ENCODE peak calls at places on chromosomes 5 and 9, in six cellular contexts. V is NCI-H1092; J is T47D; N is globus pallidus; Q is NCI-H524; O is Jurkat, Clone E6-1. M is an unnamed sample.

GRCh38 chr5:74942622-74943286 is 76.6 kb upstream of the FAM169A start:
- DNase-seq in V (no peak), J (no peak), N (no peak), Q (no peak), O (no peak), M (no peak)

GRCh38 chr5:73274870-73275756 is 102.1 kb downstream of the TMEM174 start:
- DNase-seq in V (peak), J (peak), N (peak), Q (peak), O (no peak), M (no peak)

GRCh38 chr9:92486371-92486770 is 4.1 kb upstream of the ASPN start:
- DNase-seq in V (no peak), J (no peak), N (no peak), Q (no peak), O (no peak), M (no peak)

GRCh38 chr5:154830219-154830595 is 20.2 kb downstream of the FAXDC2 start:
- DNase-seq in V (no peak), J (no peak), N (no peak), Q (no peak), O (no peak), M (no peak)

GRCh38 chr9:3330792-3331420 is 194.9 kb downstream of the RFX3 start:
- DNase-seq in V (no peak), J (no peak), N (no peak), Q (no peak), O (no peak), M (no peak)

GRCh38 chr9:17900604-17901003 is 321.7 kb downstream of the SH3GL2 start:
- DNase-seq in V (no peak), J (no peak), N (no peak), Q (no peak), O (no peak), M (no peak)

GRCh38 chr5:143585970-143586369 is 182.5 kb upstream of the NR3C1 start:
- DNase-seq in V (no peak), J (no peak), N (no peak), Q (no peak), O (no peak), M (no peak)

GRCh38 chr5:152092580-152092979 is 167.9 kb upstream of the GLRA1 start:
- DNase-seq in V (no peak), J (no peak), N (no peak), Q (no peak), O (no peak), M (no peak)

GRCh38 chr9:99822596-99823391 is 1.1 kb downstream of the NR4A3 start:
- DNase-seq in V (peak), J (peak), N (peak), Q (peak), O (no peak), M (peak)

GRCh38 chr9:37174247-37174646 is 53.9 kb downstream of the ZCCHC7 start:
- DNase-seq in V (no peak), J (no peak), N (no peak), Q (no peak), O (no peak), M (no peak)

GRCh38 chr9:4506490-4506889 is 16.2 kb downstream of the SLC1A1 start:
- DNase-seq in V (no peak), J (no peak), N (no peak), Q (no peak), O (no peak), M (no peak)

GRCh38 chr9:762217-762616 is 79.3 kb upstream of the DMRT1 start:
- DNase-seq in V (no peak), J (no peak), N (no peak), Q (no peak), O (no peak), M (no peak)

GRCh38 chr9:115717711-115718173 is 435.8 kb upstream of the PAPPA start:
- DNase-seq in V (no peak), J (no peak), N (no peak), Q (no peak), O (no peak), M (no peak)

GRCh38 chr9:129185991-129186390 is 7.9 kb upstream of the IER5L start:
- DNase-seq in V (no peak), J (no peak), N (no peak), Q (no peak), O (no peak), M (no peak)

GRCh38 chr9:134059188-134059641 is 8.6 kb downstream of the BRD3 start:
- DNase-seq in V (no peak), J (no peak), N (no peak), Q (no peak), O (no peak), M (no peak)

GRCh38 chr5:179875741-179876667 is 17.4 kb upstream of the MRNIP start:
- DNase-seq in V (no peak), J (no peak), N (no peak), Q (no peak), O (no peak), M (no peak)

GRCh38 chr5:147303251-147303650 is 68.4 kb downstream of the STK32A start:
- DNase-seq in V (no peak), J (no peak), N (no peak), Q (no peak), O (no peak), M (no peak)

GRCh38 chr5:78889759-78890158 is 95.4 kb downstream of the ARSB start:
- DNase-seq in V (no peak), J (no peak), N (no peak), Q (no peak), O (no peak), M (no peak)

GRCh38 chr9:81535542-81536241 is 153.7 kb downstream of the TLE1 start:
- DNase-seq in V (no peak), J (peak), N (no peak), Q (no peak), O (no peak), M (no peak)

GRCh38 chr5:33903118-33903517 is 11.3 kb upstream of the ADAMTS12 start:
- DNase-seq in V (no peak), J (no peak), N (no peak), Q (no peak), O (no peak), M (no peak)

GRCh38 chr5:67032921-67033664 is 163.5 kb downstream of the CD180 start:
- DNase-seq in V (no peak), J (no peak), N (no peak), Q (no peak), O (no peak), M (no peak)

GRCh38 chr9:74777136-74777879 is 110.4 kb downstream of the TRPM6 start:
- DNase-seq in V (peak), J (peak), N (peak), Q (peak), O (peak), M (peak)

GRCh38 chr9:16744386-16744785 is 126.1 kb downstream of the BNC2 start:
- DNase-seq in V (no peak), J (no peak), N (no peak), Q (no peak), O (no peak), M (no peak)

GRCh38 chr9:96087669-96088299 is 212.3 kb downstream of the ERCC6L2 start:
- DNase-seq in V (no peak), J (no peak), N (no peak), Q (no peak), O (no peak), M (no peak)

GRCh38 chr9:114096041-114096511 is 3.0 kb downstream of the KIF12 start:
- DNase-seq in V (no peak), J (no peak), N (no peak), Q (no peak), O (no peak), M (no peak)

GRCh38 chr5:40474250-40474649 is 205.5 kb upstream of the PTGER4 start:
- DNase-seq in V (no peak), J (no peak), N (no peak), Q (no peak), O (no peak), M (peak)

GRCh38 chr9:22446950-22447606 is 454 bp downstream of the DMRTA1 start:
- DNase-seq in V (peak), J (no peak), N (peak), Q (peak), O (no peak), M (no peak)

GRCh38 chr9:88993327-88993726 is 2.1 kb downstream of the S1PR3 start:
- DNase-seq in V (no peak), J (no peak), N (no peak), Q (no peak), O (no peak), M (no peak)

GRCh38 chr5:151758430-151759241 is at the start of gene ATOX1:
- DNase-seq in V (peak), J (peak), N (peak), Q (peak), O (peak), M (peak)

GRCh38 chr5:136104311-136104975 is 28.2 kb upstream of the SMAD5 start:
- DNase-seq in V (no peak), J (no peak), N (no peak), Q (no peak), O (no peak), M (no peak)

GRCh38 chr9:130931508-130932150 is 7.4 kb downstream of the FIBCD1 start:
- DNase-seq in V (no peak), J (no peak), N (no peak), Q (no peak), O (no peak), M (no peak)

M was measured in DND-41.